ENCODE peak calls at places on chromosome 22, in eight cellular contexts. One of them, this sample, is unnamed.

GRCh38 chr22:24683671-24684070 is 80.7 kb downstream of the GGT1 start:
- DNase-seq in T-helper 1 cell: no peak
- DNase-seq in kidney tubule cell: no peak
- DNase-seq in left lobe of liver: no peak
- DNase-seq in GM23338: no peak
- DNase-seq in foreskin melanocyte: no peak
- DNase-seq in OCI-LY7: no peak
- DNase-seq in AG04450: peak
- DNase-seq in this sample: no peak

GRCh38 chr22:46723882-46724281 is 14.2 kb downstream of the CERK start:
- DNase-seq in T-helper 1 cell: no peak
- DNase-seq in kidney tubule cell: no peak
- DNase-seq in left lobe of liver: no peak
- DNase-seq in GM23338: no peak
- DNase-seq in foreskin melanocyte: no peak
- DNase-seq in OCI-LY7: no peak
- DNase-seq in AG04450: no peak
- DNase-seq in this sample: no peak

GRCh38 chr22:49240016-49240380 is 587.7 kb downstream of the BRD1 start:
- DNase-seq in T-helper 1 cell: no peak
- DNase-seq in kidney tubule cell: no peak
- DNase-seq in left lobe of liver: no peak
- DNase-seq in GM23338: no peak
- DNase-seq in foreskin melanocyte: no peak
- DNase-seq in OCI-LY7: no peak
- DNase-seq in AG04450: no peak
- DNase-seq in this sample: no peak

GRCh38 chr22:19128946-19129727 is 2.0 kb upstream of the TSSK2 start:
- DNase-seq in T-helper 1 cell: no peak
- DNase-seq in kidney tubule cell: no peak
- DNase-seq in left lobe of liver: no peak
- DNase-seq in GM23338: no peak
- DNase-seq in foreskin melanocyte: no peak
- DNase-seq in OCI-LY7: peak
- DNase-seq in AG04450: no peak
- DNase-seq in this sample: no peak

GRCh38 chr22:22462813-22463567 is 45.6 kb downstream of the ZNF280B start:
- DNase-seq in T-helper 1 cell: no peak
- DNase-seq in kidney tubule cell: no peak
- DNase-seq in left lobe of liver: no peak
- DNase-seq in GM23338: peak
- DNase-seq in foreskin melanocyte: no peak
- DNase-seq in OCI-LY7: peak
- DNase-seq in AG04450: no peak
- DNase-seq in this sample: no peak

GRCh38 chr22:19593991-19594569 is 69.9 kb upstream of the CLDN5 start:
- DNase-seq in T-helper 1 cell: no peak
- DNase-seq in kidney tubule cell: no peak
- DNase-seq in left lobe of liver: no peak
- DNase-seq in GM23338: no peak
- DNase-seq in foreskin melanocyte: no peak
- DNase-seq in OCI-LY7: no peak
- DNase-seq in AG04450: no peak
- DNase-seq in this sample: no peak

GRCh38 chr22:32799516-32799915 is 2.0 kb upstream of the TIMP3 start:
- DNase-seq in T-helper 1 cell: no peak
- DNase-seq in kidney tubule cell: no peak
- DNase-seq in left lobe of liver: no peak
- DNase-seq in GM23338: no peak
- DNase-seq in foreskin melanocyte: no peak
- DNase-seq in OCI-LY7: no peak
- DNase-seq in AG04450: no peak
- DNase-seq in this sample: peak

GRCh38 chr22:49930596-49931412 is 12.4 kb downstream of the CRELD2 start:
- DNase-seq in T-helper 1 cell: no peak
- DNase-seq in kidney tubule cell: peak
- DNase-seq in left lobe of liver: peak
- DNase-seq in GM23338: peak
- DNase-seq in foreskin melanocyte: peak
- DNase-seq in OCI-LY7: peak
- DNase-seq in AG04450: no peak
- DNase-seq in this sample: no peak

GRCh38 chr22:49626361-49627216 is 201.1 kb downstream of the BRD1 start:
- DNase-seq in T-helper 1 cell: no peak
- DNase-seq in kidney tubule cell: no peak
- DNase-seq in left lobe of liver: no peak
- DNase-seq in GM23338: no peak
- DNase-seq in foreskin melanocyte: no peak
- DNase-seq in OCI-LY7: no peak
- DNase-seq in AG04450: no peak
- DNase-seq in this sample: no peak

GRCh38 chr22:30891443-30891755 is 77.2 kb downstream of the MORC2 start:
- DNase-seq in T-helper 1 cell: no peak
- DNase-seq in kidney tubule cell: no peak
- DNase-seq in left lobe of liver: peak
- DNase-seq in GM23338: no peak
- DNase-seq in foreskin melanocyte: no peak
- DNase-seq in OCI-LY7: no peak
- DNase-seq in AG04450: no peak
- DNase-seq in this sample: no peak

GRCh38 chr22:47398921-47399790 is 636.7 kb downstream of the TBC1D22A start:
- DNase-seq in T-helper 1 cell: no peak
- DNase-seq in kidney tubule cell: no peak
- DNase-seq in left lobe of liver: no peak
- DNase-seq in GM23338: no peak
- DNase-seq in foreskin melanocyte: no peak
- DNase-seq in OCI-LY7: no peak
- DNase-seq in AG04450: no peak
- DNase-seq in this sample: no peak

GRCh38 chr22:45337536-45337935 is 27.8 kb downstream of the FAM118A start:
- DNase-seq in T-helper 1 cell: no peak
- DNase-seq in kidney tubule cell: no peak
- DNase-seq in left lobe of liver: no peak
- DNase-seq in GM23338: no peak
- DNase-seq in foreskin melanocyte: no peak
- DNase-seq in OCI-LY7: no peak
- DNase-seq in AG04450: no peak
- DNase-seq in this sample: no peak

GRCh38 chr22:45631839-45632238 is 39.8 kb upstream of the ATXN10 start:
- DNase-seq in T-helper 1 cell: no peak
- DNase-seq in kidney tubule cell: no peak
- DNase-seq in left lobe of liver: no peak
- DNase-seq in GM23338: no peak
- DNase-seq in foreskin melanocyte: no peak
- DNase-seq in OCI-LY7: no peak
- DNase-seq in AG04450: no peak
- DNase-seq in this sample: no peak

GRCh38 chr22:19176175-19176630 is 2.3 kb downstream of the SLC25A1 start:
- DNase-seq in T-helper 1 cell: no peak
- DNase-seq in kidney tubule cell: no peak
- DNase-seq in left lobe of liver: no peak
- DNase-seq in GM23338: peak
- DNase-seq in foreskin melanocyte: no peak
- DNase-seq in OCI-LY7: no peak
- DNase-seq in AG04450: no peak
- DNase-seq in this sample: no peak

GRCh38 chr22:44449683-44450425 is 48.2 kb downstream of the RTL6 start:
- DNase-seq in T-helper 1 cell: no peak
- DNase-seq in kidney tubule cell: no peak
- DNase-seq in left lobe of liver: no peak
- DNase-seq in GM23338: no peak
- DNase-seq in foreskin melanocyte: no peak
- DNase-seq in OCI-LY7: no peak
- DNase-seq in AG04450: no peak
- DNase-seq in this sample: no peak

GRCh38 chr22:22748297-22748743 is 103.9 kb downstream of the GGTLC2 start:
- DNase-seq in T-helper 1 cell: no peak
- DNase-seq in kidney tubule cell: peak
- DNase-seq in left lobe of liver: peak
- DNase-seq in GM23338: peak
- DNase-seq in foreskin melanocyte: peak
- DNase-seq in OCI-LY7: peak
- DNase-seq in AG04450: peak
- DNase-seq in this sample: no peak

GRCh38 chr22:33867118-33867863 is 53.0 kb downstream of the LARGE1 start:
- DNase-seq in T-helper 1 cell: no peak
- DNase-seq in kidney tubule cell: peak
- DNase-seq in left lobe of liver: no peak
- DNase-seq in GM23338: no peak
- DNase-seq in foreskin melanocyte: peak
- DNase-seq in OCI-LY7: no peak
- DNase-seq in AG04450: no peak
- DNase-seq in this sample: peak